ENCODE peak calls at places on chromosomes 3 and 15, in seven cellular contexts. T, S, K, C, I, P and N are unnamed samples.
A peak's percentile ranks its signal among the peaks of the same experiment; 100 is the strongest.

GRCh38 chr3:4722103-4722502 is 229.0 kb downstream of the ITPR1 start:
- DNase-seq in T (peak; percentile 34), C (no peak), P (peak; percentile 82), I (peak; percentile 87), S (peak; percentile 41), K (peak; percentile 85), N (no peak)

GRCh38 chr15:71660501-71660900 is 149.9 kb upstream of the NR2E3 start:
- DNase-seq in T (no peak), C (no peak), K (no peak), S (no peak), P (no peak), I (no peak), N (no peak)

GRCh38 chr3:99866167-99866810 is 48.6 kb downstream of the CMSS1 start:
- DNase-seq in C (no peak), T (no peak), S (no peak), K (peak; percentile 88), I (peak; percentile 86), P (peak; percentile 69), N (no peak)

GRCh38 chr3:137709011-137709601 is 55.0 kb upstream of the SOX14 start:
- DNase-seq in T (no peak), S (no peak), I (peak; percentile 5), P (no peak), C (no peak), K (peak; percentile 2), N (no peak)

GRCh38 chr15:31544361-31544760 is 217.7 kb downstream of the KLF13 start:
- DNase-seq in I (no peak), P (no peak), K (no peak), S (no peak), T (no peak), C (no peak), N (no peak)

GRCh38 chr3:184145120-184145524 is 10.0 kb downstream of the EIF2B5 start:
- DNase-seq in S (peak; percentile 64), K (peak; percentile 60), T (no peak), I (peak; percentile 39), C (peak; percentile 36), P (peak; percentile 74), N (no peak)

GRCh38 chr3:89851974-89852621 is 744.7 kb downstream of the EPHA3 start:
- DNase-seq in I (peak; percentile 27), S (no peak), K (no peak), P (peak; percentile 68), C (no peak), T (peak; percentile 5), N (no peak)

GRCh38 chr3:157786618-157787017 is 283.4 kb upstream of the VEPH1 start:
- DNase-seq in K (peak; percentile 31), S (no peak), I (peak; percentile 79), P (no peak), T (no peak), C (no peak), N (no peak)

GRCh38 chr3:172074578-172074977 is 35.2 kb downstream of the FNDC3B start:
- DNase-seq in C (no peak), K (no peak), S (no peak), P (peak; percentile 31), I (no peak), T (no peak), N (no peak)

GRCh38 chr3:41288785-41289184 is 89.5 kb downstream of the CTNNB1 start:
- DNase-seq in T (no peak), K (no peak), I (no peak), C (no peak), P (no peak), S (no peak), N (no peak)

GRCh38 chr3:176415896-176416295 is 781.4 kb downstream of the TBL1XR1 start:
- DNase-seq in P (no peak), C (no peak), I (no peak), T (no peak), S (no peak), K (no peak), N (no peak)

GRCh38 chr3:3815206-3815605 is 16.0 kb downstream of the LRRN1 start:
- DNase-seq in P (no peak), K (no peak), S (no peak), T (no peak), I (no peak), C (no peak), N (no peak)

GRCh38 chr3:182121424-182121823 is 409.7 kb downstream of the SOX2 start:
- DNase-seq in T (no peak), K (no peak), I (no peak), S (no peak), C (no peak), P (no peak), N (no peak)

GRCh38 chr3:124115965-124116364 is 124.0 kb upstream of the ROPN1 start:
- DNase-seq in S (no peak), C (no peak), T (no peak), K (no peak), P (no peak), I (peak; percentile 46), N (no peak)

GRCh38 chr15:48644827-48645557 is 517 bp downstream of the FBN1 start:
- DNase-seq in I (peak; percentile 78), P (peak; percentile 72), S (no peak), T (no peak), C (no peak), K (peak; percentile 62), N (no peak)

GRCh38 chr15:49421991-49422390 is 1.1 kb upstream of the FGF7 start:
- DNase-seq in C (peak; percentile 35), S (peak; percentile 24), I (peak; percentile 69), K (peak; percentile 66), T (no peak), P (peak; percentile 74), N (peak; percentile 1)

GRCh38 chr3:23129817-23130216 is 73.3 kb upstream of the UBE2E2 start:
- DNase-seq in T (no peak), I (no peak), P (peak; percentile 19), S (no peak), C (no peak), K (no peak), N (no peak)

GRCh38 chr15:71683401-71684274 is 126.7 kb upstream of the NR2E3 start:
- DNase-seq in T (peak; percentile 51), S (no peak), C (no peak), K (peak; percentile 67), I (peak; percentile 45), P (no peak), N (no peak)

GRCh38 chr3:52531636-52532516 is 1.8 kb downstream of the NT5DC2 start:
- DNase-seq in I (no peak), S (no peak), C (no peak), K (no peak), T (no peak), P (no peak), N (no peak)

GRCh38 chr3:159616234-159616825 is 372.3 kb upstream of the IL12A start:
- DNase-seq in P (peak; percentile 64), C (no peak), I (peak; percentile 75), S (peak; percentile 17), K (peak; percentile 62), T (no peak), N (no peak)

GRCh38 chr3:123285066-123285465 is 83.3 kb downstream of the SEC22A start:
- DNase-seq in K (no peak), I (peak; percentile 39), C (no peak), T (no peak), S (no peak), P (no peak), N (no peak)

GRCh38 chr3:12401208-12401607 is 83.1 kb upstream of the TSEN2 start:
- DNase-seq in T (no peak), C (no peak), K (no peak), S (no peak), P (no peak), I (no peak), N (no peak)

GRCh38 chr3:140428380-140428779 is 249.5 kb upstream of the TRIM42 start:
- DNase-seq in I (no peak), C (no peak), P (no peak), S (no peak), T (no peak), K (no peak), N (no peak)

GRCh38 chr3:102165367-102165766 is 269.4 kb upstream of the ZPLD1 start:
- DNase-seq in P (peak; percentile 73), K (peak; percentile 71), S (no peak), I (peak; percentile 83), C (no peak), T (no peak), N (no peak)

GRCh38 chr15:57496946-57497944 is 94.5 kb upstream of the MYZAP start:
- DNase-seq in C (no peak), K (no peak), I (no peak), S (no peak), P (peak; percentile 10), T (no peak), N (no peak)

GRCh38 chr3:33008282-33008681 is 56.8 kb downstream of the CCR4 start:
- DNase-seq in C (peak; percentile 12), I (no peak), K (no peak), S (no peak), P (no peak), T (no peak), N (no peak)

GRCh38 chr3:27094721-27095120 is 274.5 kb downstream of the NEK10 start:
- DNase-seq in T (no peak), I (no peak), C (no peak), K (no peak), S (no peak), P (peak; percentile 16), N (no peak)